ENCODE peak calls at places on chromosomes 12 and 14, in six cellular contexts. X is activated B cell treated with CpG ODN at 0.5 μM for 24 hours, G is WTC11, W is natural killer cell, S is lung, C is chondrocyte. D is an unnamed sample.

GRCh38 chr12:76049575-76050251 is 18.1 kb upstream of the PHLDA1 start:
- DNase-seq in X (no peak), G (no peak), W (no peak), S (no peak), C (no peak), D (no peak)

GRCh38 chr14:93717222-93717967 is 70.9 kb downstream of the PRIMA1 start:
- DNase-seq in X (no peak), G (no peak), W (no peak), S (no peak), C (no peak), D (no peak)

GRCh38 chr12:11863988-11864387 is 206.8 kb upstream of the BCL2L14 start:
- DNase-seq in X (no peak), G (no peak), W (no peak), S (no peak), C (no peak), D (no peak)

GRCh38 chr12:34399631-34400422 is 377.5 kb downstream of the ALG10 start:
- DNase-seq in X (peak), G (peak), W (no peak), S (peak), C (peak), D (no peak)

GRCh38 chr14:104680056-104680805 is 9.2 kb upstream of the INF2 start:
- DNase-seq in X (no peak), G (no peak), W (no peak), S (no peak), C (no peak), D (no peak)

GRCh38 chr12:4958697-4959375 is 49.1 kb downstream of the KCNA1 start:
- DNase-seq in X (no peak), G (no peak), W (no peak), S (no peak), C (no peak), D (no peak)

GRCh38 chr12:60225216-60226000 is 629.6 kb downstream of the SLC16A7 start:
- DNase-seq in X (no peak), G (no peak), W (no peak), S (no peak), C (no peak), D (no peak)

GRCh38 chr12:7832059-7832696 is 40.5 kb downstream of the SLC2A14 start:
- DNase-seq in X (no peak), G (peak), W (no peak), S (peak), C (no peak), D (peak)

GRCh38 chr12:1093166-1093751 is 102.2 kb downstream of the ERC1 start:
- DNase-seq in X (no peak), G (no peak), W (no peak), S (no peak), C (no peak), D (no peak)

GRCh38 chr12:58496411-58496810 is 423.9 kb downstream of the LRIG3 start:
- DNase-seq in X (no peak), G (no peak), W (no peak), S (no peak), C (no peak), D (no peak)

GRCh38 chr14:81927069-81927468 is 393.4 kb upstream of the SEL1L start:
- DNase-seq in X (no peak), G (no peak), W (no peak), S (no peak), C (no peak), D (no peak)

GRCh38 chr12:93339695-93340094 is 38.0 kb upstream of the NUDT4 start:
- DNase-seq in X (no peak), G (no peak), W (no peak), S (no peak), C (no peak), D (no peak)

GRCh38 chr12:64450711-64451486 is 1.0 kb upstream of the TBK1 start:
- DNase-seq in X (no peak), G (no peak), W (no peak), S (no peak), C (no peak), D (no peak)

GRCh38 chr14:99524091-99524661 is 43.0 kb downstream of the CCNK start:
- DNase-seq in X (no peak), G (no peak), W (no peak), S (no peak), C (peak), D (no peak)

GRCh38 chr14:96126339-96126770 is 78.3 kb upstream of the BDKRB2 start:
- DNase-seq in X (no peak), G (no peak), W (no peak), S (no peak), C (no peak), D (no peak)

GRCh38 chr14:93543766-93544165 is 113.0 kb downstream of the UNC79 start:
- DNase-seq in X (no peak), G (no peak), W (no peak), S (no peak), C (no peak), D (no peak)

GRCh38 chr12:1916396-1917171 is 1.9 kb downstream of the CACNA2D4 start:
- DNase-seq in X (no peak), G (no peak), W (no peak), S (peak), C (no peak), D (no peak)

GRCh38 chr12:34404377-34405285 is 382.3 kb downstream of the ALG10 start:
- DNase-seq in X (peak), G (no peak), W (peak), S (peak), C (peak), D (no peak)

GRCh38 chr14:22422238-22422637 is 166.8 kb downstream of the DAD1 start:
- DNase-seq in X (peak), G (no peak), W (no peak), S (no peak), C (no peak), D (no peak)

GRCh38 chr12:3553681-3554546 is 62.9 kb downstream of the PRMT8 start:
- DNase-seq in X (no peak), G (peak), W (no peak), S (no peak), C (no peak), D (no peak)

GRCh38 chr12:121796855-121797751 is 3.6 kb upstream of the RHOF start:
- DNase-seq in X (no peak), G (peak), W (no peak), S (peak), C (no peak), D (no peak)

GRCh38 chr12:20602671-20603402 is 92.3 kb upstream of the SLCO1C1 start:
- DNase-seq in X (no peak), G (no peak), W (no peak), S (no peak), C (no peak), D (no peak)

GRCh38 chr14:99321236-99321925 is 49.4 kb upstream of the BCL11B start:
- DNase-seq in X (no peak), G (no peak), W (no peak), S (no peak), C (no peak), D (no peak)

GRCh38 chr14:42113358-42114070 is 506.8 kb downstream of the LRFN5 start:
- DNase-seq in X (no peak), G (no peak), W (no peak), S (no peak), C (peak), D (no peak)

GRCh38 chr14:101471723-101472517 is 89.4 kb upstream of the DIO3 start:
- DNase-seq in X (no peak), G (no peak), W (no peak), S (no peak), C (no peak), D (no peak)

GRCh38 chr12:109432842-109433304 is 44.2 kb downstream of the KCTD10 start:
- DNase-seq in X (peak), G (peak), W (peak), S (peak), C (peak), D (no peak)

GRCh38 chr14:21089877-21090193 is 8.6 kb downstream of the ZNF219 start:
- DNase-seq in X (no peak), G (no peak), W (no peak), S (no peak), C (no peak), D (no peak)

GRCh38 chr12:13362260-13362841 is 165.8 kb downstream of the EMP1 start:
- DNase-seq in X (peak), G (peak), W (no peak), S (peak), C (no peak), D (no peak)

GRCh38 chr12:110931315-110931728 is 10.9 kb upstream of the MYL2 start:
- DNase-seq in X (no peak), G (no peak), W (no peak), S (no peak), C (no peak), D (no peak)

GRCh38 chr12:31117203-31118011 is 43.7 kb downstream of the DDX11 start:
- DNase-seq in X (peak), G (peak), W (peak), S (no peak), C (no peak), D (peak)

GRCh38 chr12:18158774-18159557 is 69.0 kb upstream of the RERGL start:
- DNase-seq in X (no peak), G (peak), W (no peak), S (no peak), C (no peak), D (no peak)

GRCh38 chr12:91109148-91109564 is 2.1 kb downstream of the LUM start:
- DNase-seq in X (no peak), G (peak), W (peak), S (peak), C (no peak), D (no peak)

GRCh38 chr14:104246401-104247335 is 108.3 kb downstream of the KIF26A start:
- DNase-seq in X (peak), G (no peak), W (peak), S (no peak), C (peak), D (no peak)

GRCh38 chr12:93698307-93699092 is 21.3 kb downstream of the CRADD start:
- DNase-seq in X (no peak), G (no peak), W (no peak), S (no peak), C (no peak), D (no peak)

GRCh38 chr14:100176811-100177327 is 17.4 kb upstream of the DEGS2 start:
- DNase-seq in X (no peak), G (no peak), W (no peak), S (no peak), C (no peak), D (no peak)

GRCh38 chr12:92538970-92539749 is 163.6 kb upstream of the PLEKHG7 start:
- DNase-seq in X (no peak), G (no peak), W (no peak), S (no peak), C (no peak), D (no peak)

GRCh38 chr12:123995023-123995422 is 22.0 kb downstream of the ZNF664 start:
- DNase-seq in X (no peak), G (no peak), W (no peak), S (no peak), C (no peak), D (no peak)

GRCh38 chr12:132619301-132620112 is 931 bp downstream of the P2RX2 start:
- DNase-seq in X (no peak), G (no peak), W (no peak), S (no peak), C (no peak), D (no peak)

GRCh38 chr14:90487031-90487430 is 90.2 kb downstream of the CALM1 start:
- DNase-seq in X (no peak), G (no peak), W (no peak), S (no peak), C (peak), D (no peak)

GRCh38 chr12:121811434-121812319 is 7.9 kb downstream of the SETD1B start:
- DNase-seq in X (peak), G (peak), W (peak), S (peak), C (no peak), D (peak)

GRCh38 chr14:92088494-92088893 is 17.9 kb downstream of the ATXN3 start:
- DNase-seq in X (no peak), G (no peak), W (no peak), S (no peak), C (no peak), D (no peak)

DNA sequence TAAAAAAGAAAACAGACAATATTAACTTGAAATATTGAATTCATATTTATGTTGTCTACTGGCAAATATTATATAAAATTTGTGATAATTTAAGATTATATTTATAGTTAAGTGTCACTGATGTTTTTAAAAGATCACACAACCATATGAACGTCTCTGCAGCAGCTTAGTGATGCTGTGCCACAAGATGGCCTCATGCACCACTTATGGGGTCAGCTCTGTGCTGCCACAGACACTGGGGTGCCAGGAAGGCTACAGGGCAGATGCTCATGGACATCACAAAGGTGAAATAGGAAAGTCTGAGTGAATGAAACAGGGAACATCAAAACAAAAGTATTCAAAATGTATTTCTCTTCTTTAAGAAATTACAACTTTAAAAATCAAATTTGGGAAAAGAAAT is 13.1 kb downstream of the ATXN3 start:
- DNase-seq in X (no peak), G (no peak), W (no peak), S (no peak), C (no peak), D (no peak)
- TF ChIP-seq CTCF in X (no peak), G (no peak), W (no peak), S (peak), C (peak), D (peak)

GRCh38 chr12:54765652-54766051 is 88.7 kb upstream of the MUCL1 start:
- DNase-seq in X (no peak), G (no peak), W (no peak), S (no peak), C (no peak), D (no peak)

GRCh38 chr12:54762390-54762789 is 91.9 kb upstream of the MUCL1 start:
- DNase-seq in X (no peak), G (no peak), W (no peak), S (no peak), C (no peak), D (no peak)

DNA sequence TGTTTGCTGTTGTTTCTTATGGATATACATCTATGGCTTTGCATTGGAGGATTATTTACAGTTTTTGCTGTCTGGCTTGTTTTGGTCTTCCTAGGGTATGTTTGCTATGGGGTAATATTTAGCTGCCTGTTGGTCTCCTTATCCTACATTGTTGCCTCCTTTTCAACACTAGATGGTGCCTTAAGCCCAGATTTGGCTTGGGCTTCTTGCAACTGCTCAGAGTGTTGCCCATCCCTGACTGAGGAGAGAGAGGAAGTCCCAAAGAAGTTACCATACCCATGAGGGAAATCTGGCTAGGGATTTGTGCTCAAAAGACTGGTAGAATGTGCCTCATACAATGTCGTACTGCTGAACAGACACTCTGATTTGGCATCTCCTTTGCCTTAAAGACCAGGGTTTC is 94.6 kb upstream of the MUCL1 start:
- DNase-seq in X (no peak), G (peak), W (no peak), S (no peak), C (no peak), D (no peak)
- TF ChIP-seq CTCF in X (no peak), G (no peak), W (no peak), S (no peak), C (peak), D (peak)

DNA sequence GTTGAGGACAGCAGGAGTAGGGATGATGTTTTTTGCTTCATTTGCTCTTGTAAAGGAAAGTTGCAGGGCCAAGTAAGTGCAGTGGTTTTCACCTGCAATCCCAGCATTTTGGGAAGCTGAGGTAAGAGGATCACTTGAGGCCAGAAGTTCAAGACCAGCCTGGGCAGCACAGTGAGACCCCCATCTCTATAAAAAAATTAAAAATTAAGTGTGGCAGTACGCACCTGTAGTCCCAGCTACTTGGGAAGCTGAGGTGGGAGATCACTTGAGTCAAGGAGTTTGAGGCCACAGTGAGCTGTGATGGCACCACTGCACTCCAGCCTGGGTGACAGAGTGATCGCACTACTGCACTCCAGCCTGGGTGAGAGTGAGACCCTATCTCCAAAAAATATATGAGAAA is 10.8 kb downstream of the DPF3 start:
- DNase-seq in X (no peak), G (no peak), W (no peak), S (no peak), C (no peak), D (no peak)
- TF ChIP-seq CTCF in X (no peak), G (no peak), W (no peak), S (no peak), C (no peak), D (no peak)

DNA sequence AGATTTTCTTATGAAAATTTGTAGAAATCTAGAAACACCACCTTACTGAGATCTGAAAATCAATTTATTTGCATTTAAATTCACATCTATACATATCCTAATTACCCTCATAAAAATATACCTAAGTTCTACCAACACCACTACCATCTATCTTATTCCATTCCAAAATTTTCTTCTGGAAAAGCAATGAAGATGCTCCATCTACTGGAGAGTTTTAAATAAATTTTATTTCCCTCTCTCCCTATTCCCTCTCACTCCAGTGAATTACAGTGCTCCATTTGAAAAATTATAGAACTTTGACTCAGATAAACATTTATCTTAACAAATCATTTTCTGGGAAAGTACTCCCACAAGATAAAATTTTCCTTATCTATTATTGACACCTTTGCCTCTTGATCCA is 2.3 kb upstream of the C14orf39 start:
- DNase-seq in X (no peak), G (no peak), W (no peak), S (no peak), C (no peak), D (no peak)
- TF ChIP-seq CTCF in X (no peak), G (no peak), W (no peak), S (no peak), C (peak), D (peak)

GRCh38 chr14:63130531-63130930 is 73.7 kb upstream of the RHOJ start:
- DNase-seq in X (no peak), G (no peak), W (no peak), S (no peak), C (no peak), D (no peak)

DNA sequence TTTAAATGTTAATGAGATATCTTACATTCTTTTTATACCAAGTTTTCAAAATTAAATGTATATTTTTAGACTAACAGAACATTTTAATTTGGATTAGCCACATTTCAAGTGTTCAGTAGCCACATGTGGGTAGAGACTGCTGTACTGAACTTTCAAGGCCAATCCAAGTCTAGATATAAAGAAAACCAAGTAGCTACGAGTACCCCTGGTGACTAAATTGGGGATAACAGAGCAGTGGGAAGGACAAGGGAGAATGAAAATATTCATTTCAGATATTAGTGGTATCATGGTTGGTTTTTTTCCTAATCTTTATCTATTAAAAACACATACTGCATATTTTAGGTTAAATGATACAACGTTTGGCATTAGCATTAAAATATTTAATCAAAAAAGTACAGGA is 69.4 kb upstream of the RHOJ start:
- DNase-seq in X (no peak), G (no peak), W (no peak), S (no peak), C (no peak), D (no peak)
- TF ChIP-seq CTCF in X (no peak), G (peak), W (no peak), S (no peak), C (peak), D (peak)

DNA sequence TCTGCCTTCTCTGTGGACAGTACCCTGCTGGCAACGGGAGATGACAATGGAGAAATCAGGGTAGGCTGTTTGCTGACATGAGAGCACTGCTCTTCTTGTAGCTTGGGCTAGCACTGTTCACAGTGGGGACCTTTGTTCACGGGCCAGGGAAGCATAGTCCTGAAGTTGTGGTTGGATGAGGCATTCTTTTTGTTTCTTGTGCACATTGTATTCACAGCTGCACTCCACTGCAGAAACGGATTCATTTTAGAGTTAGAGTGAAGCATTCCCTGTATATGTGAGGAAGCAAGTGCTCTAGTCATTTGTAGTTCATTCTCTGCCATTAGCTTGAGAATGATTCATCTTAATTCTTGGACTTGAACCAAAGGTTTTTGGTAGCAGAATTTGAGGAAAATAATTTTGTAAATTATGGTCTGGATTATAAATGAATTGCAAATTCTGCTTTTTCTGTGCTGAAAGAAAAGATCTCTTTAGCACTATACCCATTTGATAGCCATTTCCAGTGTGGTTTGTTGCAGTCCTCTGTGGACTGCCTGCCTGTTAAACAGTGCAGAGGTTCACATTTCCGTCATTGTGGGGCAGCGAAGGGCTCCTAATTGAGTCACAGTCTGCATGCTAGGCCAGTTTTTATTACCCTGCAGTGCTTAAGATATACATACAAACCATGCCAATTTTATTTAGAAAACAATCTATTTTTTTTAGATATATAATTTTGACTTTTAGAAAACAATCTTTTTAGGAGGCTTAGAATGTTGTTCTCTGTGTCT is 80.6 kb downstream of the APAF1 start:
- DNase-seq in X (no peak), G (peak), W (no peak), S (no peak), C (no peak), D (no peak)
- TF ChIP-seq CTCF in X (no peak), G (peak), W (no peak), S (no peak), C (peak), D (peak)

GRCh38 chr12:48442191-48442828 is 30.0 kb upstream of the ANP32D start:
- DNase-seq in X (no peak), G (peak), W (no peak), S (no peak), C (no peak), D (no peak)
- TF ChIP-seq CTCF in X (no peak), G (no peak), W (no peak), S (no peak), C (no peak), D (no peak)